ENCODE peak calls at places on chromosomes 2 and 18, in four cellular contexts. V, G, S and H are unnamed samples.

GRCh38 chr18:22189431-22189830 is 20.0 kb downstream of the GATA6 start:
- DNase-seq in S (no peak), V (no peak), G (no peak), H (no peak)

GRCh38 chr2:129441610-129442009 is 537.9 kb upstream of the RAB6C start:
- DNase-seq in G (no peak), V (no peak), S (no peak), H (no peak)

GRCh38 chr2:158795110-158795924 is at the start of gene DAPL1:
- DNase-seq in S (no peak), V (no peak), G (no peak), H (no peak)

GRCh38 chr2:189913851-189914250 is 129.6 kb downstream of the PMS1 start:
- DNase-seq in V (no peak), S (no peak), G (no peak), H (no peak)

GRCh38 chr18:4248686-4249085 is 206.4 kb downstream of the DLGAP1 start:
- DNase-seq in G (no peak), V (no peak), S (no peak), H (no peak)

GRCh38 chr18:43875496-43875895 is 598.2 kb upstream of the SYT4 start:
- DNase-seq in V (no peak), G (no peak), S (no peak), H (no peak)

GRCh38 chr2:68734688-68735525 is at the start of gene ARHGAP25:
- DNase-seq in V (no peak), S (peak), G (no peak), H (no peak)

GRCh38 chr2:52416340-52416739 is 1351.3 kb upstream of the CHAC2 start:
- DNase-seq in V (no peak), S (no peak), G (no peak), H (peak)

GRCh38 chr2:30105556-30105955 is 41.3 kb upstream of the YPEL5 start:
- DNase-seq in G (no peak), V (no peak), S (no peak), H (no peak)

GRCh38 chr2:211361383-211361782 is 805.0 kb downstream of the CPS1 start:
- DNase-seq in S (no peak), V (no peak), G (no peak), H (no peak)

GRCh38 chr2:170652637-170653417 is 62.3 kb upstream of the SP5 start:
- DNase-seq in G (no peak), S (no peak), V (no peak), H (no peak)

GRCh38 chr18:48834421-48835011 is 116.2 kb downstream of the SMAD7 start:
- DNase-seq in V (no peak), S (peak), G (no peak), H (peak)

DNA sequence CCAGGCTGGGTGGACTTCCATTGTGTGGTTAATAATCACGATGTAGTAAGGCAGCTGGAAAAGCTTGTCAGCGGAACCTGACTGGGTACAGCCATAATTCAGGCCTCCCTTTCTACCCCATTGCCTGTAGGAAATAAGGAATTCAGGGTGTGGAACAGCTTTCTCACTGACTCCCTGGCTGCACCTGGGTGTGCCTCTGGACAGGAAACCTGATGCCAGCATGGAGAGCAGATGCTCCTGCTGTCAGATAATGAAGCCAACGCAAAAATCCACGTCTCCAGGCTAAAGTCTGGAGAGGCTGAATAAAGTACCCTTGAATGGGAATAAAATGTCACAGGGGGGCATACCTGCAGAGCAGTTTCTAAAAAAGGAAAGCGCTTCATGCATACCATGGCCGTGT is 44.3 kb downstream of the LYPD6B start:
- DNase-seq in G (no peak), S (no peak), V (no peak), H (no peak)
- TF ChIP-seq ZNF274 in G (no peak), S (no peak), V (no peak), H (no peak)

DNA sequence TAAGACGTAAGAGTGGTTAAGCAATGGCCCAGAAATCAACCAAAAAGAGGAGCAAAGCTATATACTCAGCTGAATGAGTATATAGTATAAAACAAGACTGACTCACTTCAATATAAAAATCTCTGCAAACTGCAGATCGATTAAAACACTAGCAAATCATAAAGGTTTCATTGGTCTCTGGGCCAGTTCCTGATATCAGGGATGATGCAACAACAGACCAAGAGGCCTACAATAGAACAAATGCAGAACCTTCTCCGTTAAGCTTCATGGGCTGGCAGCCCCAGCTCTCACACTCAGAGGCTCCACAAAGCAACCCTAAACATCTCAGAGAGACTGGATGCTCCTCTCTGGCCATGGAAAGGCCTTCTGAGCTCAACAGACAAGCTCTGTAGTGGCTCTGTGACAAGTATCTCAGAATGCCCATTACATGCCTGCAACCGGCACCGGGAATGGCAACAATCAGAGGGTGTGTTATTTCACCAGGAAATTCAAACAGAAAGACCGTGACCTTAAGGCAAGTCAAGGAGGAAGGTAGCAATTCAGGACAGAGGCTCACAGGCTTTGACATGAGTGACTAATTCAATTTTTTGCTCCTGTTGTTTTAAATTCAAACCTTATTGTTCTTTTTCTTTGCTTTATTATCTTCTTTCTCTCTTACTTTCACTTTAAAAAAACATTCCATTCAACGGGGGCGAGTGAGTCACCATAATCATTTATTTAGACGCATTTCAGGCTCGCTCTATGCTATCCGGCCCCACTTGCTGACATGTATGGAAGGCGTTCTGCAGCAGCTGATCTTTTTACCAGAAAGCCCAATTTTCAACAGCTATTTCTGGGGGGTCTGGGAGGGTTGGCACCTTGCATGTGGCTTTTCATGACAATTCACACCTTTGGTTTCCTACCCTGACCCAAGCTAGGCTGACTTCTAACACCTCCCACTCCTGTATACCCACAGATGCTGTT is 15.1 kb downstream of the CYRIA start:
- DNase-seq in S (no peak), G (no peak), V (no peak), H (no peak)
- TF ChIP-seq POLR2AphosphoS5 in S (no peak), G (no peak), V (no peak), H (no peak)

GRCh38 chr2:196409376-196409775 is 230.1 kb upstream of the CCDC150 start:
- DNase-seq in S (peak), G (no peak), V (no peak), H (no peak)

GRCh38 chr2:196415384-196415783 is 224.1 kb upstream of the CCDC150 start:
- DNase-seq in S (no peak), G (no peak), V (no peak), H (no peak)

GRCh38 chr2:196410008-196410407 is 229.5 kb upstream of the CCDC150 start:
- DNase-seq in V (no peak), S (no peak), G (no peak), H (no peak)

DNA sequence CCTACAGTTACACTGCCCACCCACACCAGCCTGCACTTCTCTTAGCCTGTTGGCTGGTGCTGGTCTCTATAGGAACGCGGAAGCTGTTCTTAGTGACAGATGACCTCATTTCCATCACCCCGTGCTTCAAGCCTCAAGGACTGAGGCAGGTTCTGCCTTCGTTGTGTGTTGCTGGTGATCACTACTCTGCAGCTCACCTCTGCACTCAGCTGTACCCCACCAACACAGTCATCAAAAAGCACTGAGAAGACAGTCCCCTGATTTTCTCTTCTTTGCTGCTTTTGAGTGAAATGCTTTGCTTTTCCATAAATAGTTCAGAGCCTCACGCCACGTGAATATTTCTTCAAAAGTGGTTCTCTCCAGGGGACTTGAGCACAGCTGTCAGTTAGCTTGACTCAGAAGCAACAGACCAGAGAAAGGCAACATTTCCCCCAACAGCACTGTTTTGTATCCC is 225.7 kb upstream of the CCDC150 start:
- DNase-seq in G (no peak), V (no peak), S (peak), H (no peak)
- TF ChIP-seq REST in G (no peak), V (no peak), S (no peak), H (no peak)

GRCh38 chr2:136384541-136385303 is 266.8 kb upstream of the CXCR4 start:
- DNase-seq in S (no peak), V (peak), G (peak), H (peak)
- TF ChIP-seq ZNF274 in S (no peak), V (no peak), G (no peak), H (no peak)

GRCh38 chr2:229445501-229446294 is 174.6 kb upstream of the PID1 start:
- DNase-seq in S (no peak), G (no peak), V (no peak), H (no peak)
- TF ChIP-seq POLR2AphosphoS5 in S (no peak), G (no peak), V (no peak), H (no peak)